ENCODE peak calls at places on chromosomes 5 and 9, in eight cellular contexts. A is lung; G is effector memory CD8-positive, alpha-beta T cell; F is activated CD4-positive, CD25-positive, alpha-beta regulatory T cell treated with anti-CD3 and anti-CD28 coated beads, Interleukin-2, amount 50 U/mL, for 72 hours; D is left ventricle myocardium inferior; Z is stimulated activated CD8-positive, alpha-beta memory T cell treated with anti-CD3 and anti-CD28 coated beads, Interleukin-2, amount 100 ng/mL, for 48 hours; T is mesendoderm; O is GM12878. R is an unnamed sample.

GRCh38 chr9:114824130-114824529 is 18.3 kb upstream of the TNFSF15 start:
- DNase-seq in A (no peak), G (no peak), F (no peak), D (no peak), Z (no peak), T (no peak), O (no peak), R (no peak)

GRCh38 chr9:133113163-133113927 is 7.7 kb downstream of the RALGDS start:
- DNase-seq in A (peak), G (no peak), F (no peak), D (peak), Z (no peak), T (no peak), O (no peak), R (no peak)

GRCh38 chr9:18605763-18606162 is 131.8 kb downstream of the ADAMTSL1 start:
- DNase-seq in A (peak), G (no peak), F (no peak), D (peak), Z (no peak), T (peak), O (no peak), R (no peak)

GRCh38 chr5:68343421-68343826 is 127.9 kb downstream of the PIK3R1 start:
- DNase-seq in A (peak), G (no peak), F (no peak), D (peak), Z (no peak), T (peak), O (peak), R (no peak)

GRCh38 chr5:135223404-135223803 is 175.6 kb downstream of the MACROH2A1 start:
- DNase-seq in A (no peak), G (no peak), F (peak), D (no peak), Z (no peak), T (no peak), O (no peak), R (no peak)

GRCh38 chr5:157718529-157718928 is 12.7 kb upstream of the THG1L start:
- DNase-seq in A (no peak), G (no peak), F (no peak), D (no peak), Z (no peak), T (peak), O (peak), R (no peak)

GRCh38 chr5:80191991-80192398 is 63.9 kb downstream of the SERINC5 start:
- DNase-seq in A (no peak), G (no peak), F (no peak), D (peak), Z (no peak), T (peak), O (no peak), R (no peak)

GRCh38 chr5:55370291-55370925 is 62.6 kb downstream of the MTREX start:
- DNase-seq in A (no peak), G (no peak), F (no peak), D (no peak), Z (no peak), T (no peak), O (no peak), R (no peak)

GRCh38 chr9:123036886-123037540 is 3.5 kb downstream of the GPR21 start:
- DNase-seq in A (no peak), G (no peak), F (no peak), D (no peak), Z (no peak), T (no peak), O (no peak), R (no peak)

GRCh38 chr9:13823021-13823420 is 490.9 kb downstream of the NFIB start:
- DNase-seq in A (no peak), G (no peak), F (no peak), D (no peak), Z (no peak), T (no peak), O (no peak), R (no peak)

GRCh38 chr5:106584268-106584667 is 1086.5 kb downstream of the EFNA5 start:
- DNase-seq in A (no peak), G (no peak), F (no peak), D (no peak), Z (no peak), T (peak), O (no peak), R (no peak)

GRCh38 chr5:141192110-141192725 is at the start of gene PCDHB10:
- DNase-seq in A (no peak), G (no peak), F (no peak), D (no peak), Z (no peak), T (peak), O (no peak), R (no peak)

GRCh38 chr5:45060686-45061085 is 251.9 kb downstream of the MRPS30 start:
- DNase-seq in A (no peak), G (no peak), F (no peak), D (no peak), Z (no peak), T (peak), O (no peak), R (no peak)

GRCh38 chr5:38422622-38423021 is 133.8 kb downstream of the LIFR start:
- DNase-seq in A (no peak), G (no peak), F (no peak), D (no peak), Z (no peak), T (no peak), O (no peak), R (no peak)

GRCh38 chr9:93092171-93092991 is 3.6 kb upstream of the CARD19 start:
- DNase-seq in A (no peak), G (no peak), F (no peak), D (no peak), Z (no peak), T (no peak), O (no peak), R (no peak)

GRCh38 chr9:73162987-73163763 is 11.5 kb downstream of the ANXA1 start:
- DNase-seq in A (no peak), G (no peak), F (no peak), D (no peak), Z (no peak), T (peak), O (no peak), R (no peak)

GRCh38 chr5:67053229-67053628 is 143.4 kb downstream of the CD180 start:
- DNase-seq in A (no peak), G (no peak), F (no peak), D (no peak), Z (no peak), T (no peak), O (no peak), R (no peak)

GRCh38 chr9:131422241-131422792 is 28.4 kb downstream of the PRRC2B start:
- DNase-seq in A (no peak), G (no peak), F (no peak), D (peak), Z (no peak), T (no peak), O (no peak), R (no peak)

GRCh38 chr9:89486681-89487080 is 11.2 kb downstream of the SEMA4D start:
- DNase-seq in A (no peak), G (no peak), F (no peak), D (no peak), Z (no peak), T (no peak), O (no peak), R (no peak)

GRCh38 chr9:92147030-92147853 is 32.0 kb upstream of the SPTLC1 start:
- DNase-seq in A (peak), G (no peak), F (no peak), D (peak), Z (peak), T (peak), O (no peak), R (no peak)